ENCODE peak calls at places on chromosomes 3 and 15, in six cellular contexts. E is mesenchymal stem cell, P is H9, H is trophoblast cell, D is H1, U is IMR-90. Z is an unnamed sample.
A peak's percentile ranks its signal among the peaks of the same experiment; 100 is the strongest.

GRCh38 chr3:175266993-175267960 is 408.1 kb downstream of the NAALADL2 start:
- DNase-seq in E (peak; percentile 30), P (no peak), H (no peak), D (no peak), U (peak; percentile 84), Z (no peak)

GRCh38 chr15:31367021-31367729 is 40.5 kb downstream of the KLF13 start:
- DNase-seq in E (no peak), P (no peak), H (no peak), D (no peak), U (no peak), Z (no peak)

GRCh38 chr3:138187296-138188012 is at the start of gene ARMC8:
- DNase-seq in E (peak; percentile 88), P (no peak), H (peak; percentile 64), D (peak; percentile 90), U (no peak), Z (peak; percentile 84)

GRCh38 chr15:26624128-26624527 is 148.7 kb downstream of the GABRB3 start:
- DNase-seq in E (no peak), P (no peak), H (no peak), D (no peak), U (no peak), Z (no peak)

GRCh38 chr15:72774696-72775383 is 8.7 kb downstream of the ADPGK start:
- DNase-seq in E (no peak), P (no peak), H (peak; percentile 3), D (no peak), U (no peak), Z (no peak)

GRCh38 chr3:193970773-193971206 is 165.2 kb upstream of the HES1 start:
- DNase-seq in E (peak; percentile 62), P (no peak), H (no peak), D (no peak), U (no peak), Z (no peak)

GRCh38 chr15:36831125-36831914 is 251.9 kb downstream of the CDIN1 start:
- DNase-seq in E (peak; percentile 21), P (no peak), H (peak; percentile 95), D (no peak), U (peak; percentile 97), Z (no peak)

GRCh38 chr3:55790596-55791350 is 303.7 kb upstream of the WNT5A start:
- DNase-seq in E (peak; percentile 60), P (no peak), H (peak; percentile 11), D (no peak), U (no peak), Z (no peak)

GRCh38 chr3:157872902-157873301 is 233.3 kb downstream of the SHOX2 start:
- DNase-seq in E (no peak), P (no peak), H (no peak), D (no peak), U (no peak), Z (no peak)

GRCh38 chr15:61064653-61065052 is 164.4 kb downstream of the RORA start:
- DNase-seq in E (no peak), P (no peak), H (no peak), D (no peak), U (no peak), Z (no peak)

GRCh38 chr3:52237659-52238172 is 1.2 kb downstream of the TWF2 start:
- DNase-seq in E (peak; percentile 92), P (peak; percentile 68), H (peak; percentile 49), D (peak; percentile 63), U (peak; percentile 89), Z (no peak)

GRCh38 chr3:90091557-90091956 is 984.1 kb downstream of the EPHA3 start:
- DNase-seq in E (peak; percentile 71), P (peak; percentile 43), H (peak; percentile 48), D (no peak), U (peak; percentile 34), Z (no peak)

GRCh38 chr3:42080452-42080872 is 10.7 kb upstream of the TRAK1 start:
- DNase-seq in E (peak; percentile 68), P (no peak), H (peak; percentile 58), D (no peak), U (peak; percentile 32), Z (no peak)

GRCh38 chr3:11167590-11167989 is 13.3 kb downstream of the HRH1 start:
- DNase-seq in E (no peak), P (no peak), H (no peak), D (no peak), U (no peak), Z (no peak)

GRCh38 chr15:72559781-72560180 is 85.7 kb downstream of the ARIH1 start:
- DNase-seq in E (no peak), P (no peak), H (no peak), D (no peak), U (peak; percentile 71), Z (no peak)

GRCh38 chr3:52609316-52609815 is 73.0 kb downstream of the UQCC5 start:
- DNase-seq in E (no peak), P (no peak), H (peak; percentile 10), D (no peak), U (peak; percentile 26), Z (no peak)

GRCh38 chr3:180049391-180049790 is 12.7 kb upstream of the PEX5L start:
- DNase-seq in E (no peak), P (no peak), H (no peak), D (no peak), U (no peak), Z (no peak)

GRCh38 chr15:78004222-78004727 is 73.2 kb downstream of the TBC1D2B start:
- DNase-seq in E (no peak), P (no peak), H (no peak), D (no peak), U (no peak), Z (no peak)
- H3K4me1 ChIP-seq in E (peaks cover 29% of the 10 kb centered on the region), P (no peaks in the 10 kb centered on the region), H (peaks cover 19% of the 10 kb centered on the region), D (peaks cover 4% of the 10 kb centered on the region), U (peaks cover 18% of the 10 kb centered on the region), Z (peaks cover 2% of the 10 kb centered on the region)

GRCh38 chr3:177224406-177224805 is 27.1 kb upstream of the TBL1XR1 start:
- DNase-seq in E (no peak), P (no peak), H (no peak), D (no peak), U (no peak), Z (no peak)
- H2AFZ ChIP-seq in E (no peak overlapping the region), P (no peak overlapping the region), H (no peak overlapping the region), D (no peak overlapping the region), U (no peak overlapping the region), Z (no peak overlapping the region)

GRCh38 chr15:50233192-50233736 is 32.3 kb downstream of the HDC start:
- DNase-seq in E (no peak), P (no peak), H (no peak), D (no peak), U (no peak), Z (no peak)

GRCh38 chr15:50236433-50236832 is 29.1 kb downstream of the HDC start:
- DNase-seq in E (no peak), P (no peak), H (no peak), D (no peak), U (no peak), Z (no peak)

GRCh38 chr15:50235794-50236193 is 29.7 kb downstream of the HDC start:
- DNase-seq in E (peak; percentile 9), P (no peak), H (no peak), D (no peak), U (peak; percentile 22), Z (no peak)

GRCh38 chr15:50232791-50233190 is 32.7 kb downstream of the HDC start:
- DNase-seq in E (no peak), P (no peak), H (no peak), D (no peak), U (no peak), Z (no peak)

DNA sequence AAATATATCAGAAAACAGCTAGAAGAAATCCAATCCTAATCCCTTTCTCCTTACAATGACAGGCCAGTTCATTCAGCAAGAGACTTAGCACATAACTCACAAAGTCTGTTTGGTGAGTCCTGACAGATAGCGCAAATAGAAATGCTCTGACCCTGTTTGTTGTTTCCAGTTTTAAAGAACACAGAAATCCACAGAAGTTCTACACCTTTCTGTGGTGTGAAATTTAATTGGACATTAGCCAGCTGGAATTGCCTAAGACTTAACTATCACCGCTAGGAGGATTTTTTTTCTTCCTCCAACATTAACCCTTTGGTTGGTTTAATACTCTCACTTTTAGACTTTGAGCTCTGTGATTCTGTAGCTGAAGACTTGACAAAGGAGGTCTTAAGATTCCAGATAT is 30.8 kb downstream of the HDC start:
- DNase-seq in E (peak; percentile 24), P (no peak), H (no peak), D (no peak), U (no peak), Z (no peak)
- H3K23ac ChIP-seq in E (no peak overlapping the region), P (no peak overlapping the region), H (no peak overlapping the region), D (no peak overlapping the region), U (no peak overlapping the region), Z (no peak overlapping the region)

GRCh38 chr15:99143655-99144610 is 39.1 kb downstream of the SYNM start:
- DNase-seq in E (peak; percentile 81), P (peak; percentile 18), H (peak; percentile 28), D (no peak), U (peak; percentile 31), Z (no peak)
- H3K4me1 ChIP-seq in E (peaks cover 5% of the 10 kb centered on the region), P (peaks cover 8% of the 10 kb centered on the region), H (peaks cover 6% of the 10 kb centered on the region), D (peaks cover 22% of the 10 kb centered on the region), U (peaks cover 9% of the 10 kb centered on the region), Z (peaks cover 17% of the 10 kb centered on the region)

DNA sequence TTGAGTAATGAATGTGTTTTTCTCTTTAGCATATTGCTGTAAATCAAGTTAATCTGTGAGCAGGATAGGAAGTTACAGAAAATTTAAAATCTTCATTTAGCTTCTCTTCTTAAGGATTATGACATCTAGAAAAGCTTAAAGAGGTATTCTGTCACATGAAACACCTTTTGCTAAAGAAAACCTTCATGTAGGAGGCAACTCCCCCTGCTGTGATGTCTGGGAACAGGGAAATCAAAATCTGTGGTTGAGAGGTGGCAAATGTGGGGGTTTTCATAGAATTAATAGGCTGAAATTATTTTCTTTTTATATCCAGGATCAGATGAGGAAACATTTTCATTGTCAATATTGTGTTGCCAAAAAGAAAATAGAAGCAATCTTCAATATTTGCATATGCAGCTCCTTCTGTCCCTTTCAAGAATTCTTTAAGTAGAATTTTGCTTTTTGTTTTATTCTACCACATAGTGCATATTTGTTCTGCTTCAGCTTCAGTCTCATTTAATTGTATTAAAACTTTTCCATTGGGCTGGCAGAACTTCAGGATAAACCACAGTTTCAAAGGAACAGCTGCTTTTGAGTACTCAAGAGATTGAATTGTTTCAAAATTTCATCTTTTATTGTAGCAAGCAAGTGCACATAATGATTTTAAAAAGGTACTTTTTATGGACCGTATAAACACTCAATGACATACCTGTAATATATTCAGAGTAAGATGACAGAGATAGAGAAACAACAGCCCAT is 128.4 kb downstream of the RAP2B start:
- DNase-seq in E (peak; percentile 18), P (no peak), H (no peak), D (no peak), U (no peak), Z (no peak)
- H2AFZ ChIP-seq in E (no peak overlapping the region), P (no peak overlapping the region), H (no peak overlapping the region), D (no peak overlapping the region), U (no peak overlapping the region), Z (no peak overlapping the region)

GRCh38 chr3:70053293-70053692 is 53.8 kb downstream of the SAMMSON start:
- DNase-seq in E (peak; percentile 37), P (no peak), H (peak; percentile 19), D (no peak), U (no peak), Z (no peak)
- H3K23ac ChIP-seq in E (no peak overlapping the region), P (no peak overlapping the region), H (no peak overlapping the region), D (no peak overlapping the region), U (no peak overlapping the region), Z (no peak overlapping the region)

GRCh38 chr3:159865042-159865579 is 123.5 kb upstream of the IL12A start:
- DNase-seq in E (no peak), P (no peak), H (peak; percentile 26), D (no peak), U (peak; percentile 40), Z (no peak)
- H3K4me1 ChIP-seq in E (peaks cover 6% of the 10 kb centered on the region), P (peaks cover 5% of the 10 kb centered on the region), H (peaks cover 11% of the 10 kb centered on the region), D (peaks cover 3% of the 10 kb centered on the region), U (peaks cover 25% of the 10 kb centered on the region), Z (peaks cover 5% of the 10 kb centered on the region)

GRCh38 chr3:156840826-156841689 is 14.9 kb downstream of the LEKR1 start:
- DNase-seq in E (no peak), P (no peak), H (no peak), D (no peak), U (no peak), Z (no peak)
- H2AFZ ChIP-seq in E (no peak overlapping the region), P (no peak overlapping the region), H (no peak overlapping the region), D (no peak overlapping the region), U (peak overlapping the region; percentile 44), Z (no peak overlapping the region)

Z was measured in neuronal stem cell.